ENCODE peak calls at places on chromosomes 13 and 19, in five cellular contexts. C is heart left ventricle, Q is A549, L is IMR-90, N is tibial nerve. G is an unnamed sample.
A peak's percentile ranks its signal among the peaks of the same experiment; 100 is the strongest.

GRCh38 chr13:41960195-41960699 is 662 bp downstream of the VWA8 start:
- DNase-seq in C (peak; percentile 40), Q (no peak), L (peak; percentile 29), N (no peak), G (peak; percentile 7)

GRCh38 chr19:45177817-45178261 is at the start of gene TRAPPC6A:
- DNase-seq in C (no peak), Q (peak; percentile 74), L (peak; percentile 70), N (peak; percentile 18), G (peak; percentile 45)

GRCh38 chr13:91362908-91363307 is 15.4 kb downstream of the MIR17HG start:
- DNase-seq in C (no peak), Q (no peak), L (no peak), N (no peak), G (no peak)

GRCh38 chr13:25963681-25964080 is 88.1 kb downstream of the SHISA2 start:
- DNase-seq in C (no peak), Q (no peak), L (no peak), N (no peak), G (no peak)

GRCh38 chr13:20395061-20395916 is 130.4 kb downstream of the CRYL1 start:
- DNase-seq in C (no peak), Q (no peak), L (no peak), N (no peak), G (no peak)

GRCh38 chr19:2455481-2456300 is 1.1 kb downstream of the LMNB2 start:
- DNase-seq in C (no peak), Q (no peak), L (no peak), N (no peak), G (peak; percentile 80)

GRCh38 chr13:21074601-21075302 is 13.4 kb upstream of the LATS2 start:
- DNase-seq in C (peak; percentile 44), Q (no peak), L (no peak), N (peak; percentile 22), G (no peak)

GRCh38 chr19:51361228-51361627 is 5.0 kb downstream of the ETFB start:
- DNase-seq in C (no peak), Q (no peak), L (no peak), N (no peak), G (no peak)

GRCh38 chr13:110458594-110459365 is 102.7 kb downstream of the RAB20 start:
- DNase-seq in C (no peak), Q (no peak), L (no peak), N (no peak), G (no peak)

GRCh38 chr19:10271543-10272086 is 695 bp downstream of the ICAM1 start:
- DNase-seq in C (no peak), Q (no peak), L (peak; percentile 56), N (no peak), G (no peak)

DNA sequence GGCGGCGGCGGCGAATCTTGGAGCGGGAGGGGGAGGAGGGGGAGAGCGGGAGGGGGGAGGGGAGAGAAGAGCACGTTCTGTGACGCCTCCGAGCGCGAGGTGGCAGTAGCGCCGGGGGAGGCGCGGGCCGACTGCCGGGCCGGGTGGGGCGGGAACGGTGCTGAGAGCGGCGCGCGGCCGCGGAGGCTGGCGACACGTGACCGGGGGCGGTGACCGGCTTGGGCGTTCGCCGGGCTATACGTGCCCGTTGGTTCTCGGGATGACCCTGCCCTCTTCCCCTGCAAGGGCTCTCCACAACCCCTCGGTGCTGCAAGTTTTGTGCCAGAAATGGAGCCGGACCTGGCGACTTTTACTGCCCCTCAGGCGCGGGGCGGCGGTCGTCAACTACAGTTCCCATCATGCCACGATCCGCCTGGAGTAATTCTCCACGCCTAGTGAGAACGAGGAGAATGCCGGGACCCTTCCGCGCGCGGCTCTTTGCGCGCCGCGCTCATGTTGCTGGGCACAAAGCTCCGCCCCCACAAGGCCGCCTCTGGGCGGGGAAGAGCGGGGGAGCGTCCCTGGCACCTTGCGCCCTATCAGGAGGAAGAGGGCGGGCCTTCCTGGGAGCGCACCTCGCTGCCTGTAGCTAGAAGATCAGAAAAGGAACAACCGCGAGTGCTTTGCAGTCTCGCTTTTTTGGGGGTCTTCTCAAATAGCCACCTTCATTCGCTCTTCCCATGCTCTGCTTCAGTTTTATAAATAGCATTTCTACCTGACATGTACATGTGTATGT is at the start of gene KPNA3:
- DNase-seq in C (peak; percentile 98), Q (peak; percentile 93), L (peak; percentile 96), N (peak; percentile 88), G (peak; percentile 71)
- TF ChIP-seq POLR2A in C (no peak), Q (peak; percentile 71), L (no peak), N (peak; percentile 74), G (peak; percentile 25)

GRCh38 chr19:12676384-12676792 is 5.3 kb downstream of the DHPS start:
- DNase-seq in C (peak; percentile 82), Q (peak; percentile 80), L (peak; percentile 66), N (peak; percentile 88), G (peak; percentile 83)
- TF ChIP-seq POLR2A in C (no peak), Q (no peak), L (no peak), N (no peak), G (no peak)

GRCh38 chr19:4241824-4242430 is 5.0 kb upstream of the YJU2 start:
- DNase-seq in C (no peak), Q (no peak), L (no peak), N (no peak), G (no peak)

GRCh38 chr19:4246767-4247593 is at the start of gene YJU2:
- DNase-seq in C (peak; percentile 99), Q (peak; percentile 98), L (peak; percentile 99), N (peak; percentile 100), G (peak; percentile 97)
- TF ChIP-seq POLR2A in C (no peak), Q (peak; percentile 17), L (peak; percentile 92), N (peak; percentile 46), G (no peak)

DNA sequence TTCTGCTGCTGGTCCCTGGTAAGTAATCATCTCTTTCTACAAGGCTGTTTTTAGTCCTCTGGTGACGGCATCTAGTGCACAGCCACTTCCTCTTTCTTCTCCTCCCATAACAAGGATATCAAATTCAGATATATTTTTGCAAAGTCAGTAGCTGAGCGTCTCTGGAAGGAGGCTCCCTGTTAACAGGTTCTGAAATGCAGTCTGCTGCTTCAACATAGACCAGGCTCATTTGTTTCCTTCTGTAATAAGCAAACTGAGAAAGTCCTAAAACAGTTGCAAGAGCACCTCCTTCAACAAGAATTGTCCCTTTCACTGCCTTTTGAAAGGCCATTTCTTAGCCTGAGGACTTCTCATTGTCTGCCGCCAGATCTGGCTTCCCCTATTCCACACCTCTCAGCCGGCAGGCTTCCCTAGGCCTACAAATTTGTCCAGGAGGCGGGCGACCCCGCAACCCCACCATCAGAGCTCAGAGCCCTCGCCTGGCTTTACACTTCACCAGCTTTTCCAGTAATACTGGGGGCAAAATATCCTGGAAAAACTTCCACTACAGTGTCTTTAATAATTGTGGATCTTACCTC is 7.4 kb upstream of the ZSCAN5A start:
- DNase-seq in C (no peak), Q (no peak), L (no peak), N (no peak), G (no peak)
- TF ChIP-seq POLR2A in C (no peak), Q (no peak), L (no peak), N (no peak), G (no peak)

DNA sequence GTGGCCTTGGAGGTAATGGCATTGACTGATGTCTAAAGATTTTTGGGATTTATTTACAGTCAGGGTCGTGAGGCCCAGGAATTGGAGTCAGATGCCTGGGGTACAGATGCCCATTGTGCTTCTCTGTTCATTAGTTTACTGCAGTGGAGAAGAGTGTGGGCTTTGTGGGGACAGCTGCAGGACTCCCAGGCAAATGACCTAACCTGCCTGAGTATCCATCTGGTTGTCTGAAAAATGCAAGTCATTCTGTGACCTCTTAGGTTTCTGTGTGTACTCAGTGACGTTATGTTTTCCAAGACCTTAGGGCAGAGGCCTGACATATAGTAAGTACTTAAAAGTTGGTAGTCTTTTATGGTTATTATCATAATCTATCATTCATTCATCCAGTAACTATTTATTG is 60.5 kb downstream of the SPATA13 start:
- DNase-seq in C (no peak), Q (peak; percentile 76), L (no peak), N (no peak), G (no peak)
- TF ChIP-seq POLR2A in C (no peak), Q (no peak), L (no peak), N (no peak), G (no peak)

DNA sequence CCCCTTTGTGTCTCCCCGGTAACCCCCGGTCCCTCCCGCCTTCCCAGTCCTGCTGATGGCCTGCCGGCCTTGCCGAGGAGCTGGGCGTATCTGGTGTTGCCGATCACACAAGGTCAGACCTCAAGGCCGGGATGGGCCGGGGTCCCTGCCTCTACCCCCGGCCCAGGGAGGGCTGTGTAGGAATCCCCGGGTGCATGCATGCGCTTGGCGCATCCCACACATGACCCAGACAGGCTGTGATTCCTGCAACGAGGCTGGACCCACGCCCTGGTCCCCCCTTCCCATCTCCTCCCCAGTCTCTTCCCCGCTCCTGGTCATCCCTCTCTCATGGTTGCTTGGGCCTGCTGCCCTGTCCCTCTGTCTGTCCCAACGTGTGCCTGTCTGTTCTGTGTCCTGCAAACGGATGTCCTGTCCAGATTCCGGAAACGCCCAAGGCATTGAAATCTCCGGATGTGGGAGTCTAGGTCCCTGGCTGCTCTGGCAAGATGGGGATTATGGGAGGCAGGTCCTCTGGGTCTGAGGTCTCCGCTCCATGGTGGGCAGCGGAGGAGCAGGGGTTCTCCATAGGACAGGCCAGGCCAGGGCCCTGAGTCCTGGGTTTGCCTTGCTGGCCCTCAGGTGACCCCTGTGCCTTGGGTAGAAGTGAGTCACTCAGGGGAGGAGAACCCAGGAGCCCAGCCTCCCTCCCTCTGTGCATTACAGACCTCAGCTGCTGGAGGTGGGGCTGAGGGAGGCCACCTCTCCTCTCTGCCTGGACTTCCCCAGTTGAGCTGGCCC is 1.6 kb downstream of the PKN1 start:
- DNase-seq in C (peak; percentile 85), Q (peak; percentile 73), L (peak; percentile 72), N (no peak), G (peak; percentile 79)
- TF ChIP-seq POLR2A in C (no peak), Q (no peak), L (no peak), N (no peak), G (no peak)

GRCh38 chr19:41940443-41941409 is 12.5 kb upstream of the ERFL start:
- DNase-seq in C (no peak), Q (no peak), L (no peak), N (no peak), G (no peak)
- TF ChIP-seq POLR2A in C (no peak), Q (no peak), L (no peak), N (no peak), G (no peak)

DNA sequence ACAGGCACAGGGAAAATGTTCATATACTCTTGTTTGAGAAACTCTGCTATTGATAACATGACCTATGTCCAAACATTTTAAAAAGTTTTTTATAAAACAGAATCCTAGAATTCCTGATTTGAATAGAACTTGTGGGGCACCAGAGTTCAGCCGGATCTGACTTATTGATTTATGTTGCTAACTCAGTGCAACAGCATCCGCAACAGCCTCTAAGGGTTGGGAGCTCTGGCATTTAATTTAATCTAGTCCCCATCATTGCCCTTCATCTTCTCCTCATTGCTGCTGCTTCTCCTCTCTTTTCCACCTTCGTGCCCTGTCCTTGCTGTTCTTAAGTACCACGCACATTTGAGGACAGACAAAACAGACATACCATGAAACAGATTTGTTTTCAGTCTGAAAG is 214.5 kb downstream of the FGF14 start:
- DNase-seq in C (no peak), Q (no peak), L (no peak), N (no peak), G (no peak)
- TF ChIP-seq POLR2A in C (no peak), Q (no peak), L (no peak), N (no peak), G (no peak)